ENCODE peak calls at places on chromosome 9, in ten cellular contexts. W is activated naive CD4-positive, alpha-beta T cell treated with anti-CD3 and anti-CD28 coated beads, Interleukin-2, amount 50 U/mL, for 16 hours; E is EH; D is activated CD4-positive, alpha-beta T cell treated with anti-CD3 and anti-CD28 coated beads for 4 hours; I is kidney tubule cell; Y is sigmoid colon; Q is central memory CD4-positive, alpha-beta T cell; A is stimulated activated naive CD8-positive, alpha-beta T cell treated with anti-CD3 and anti-CD28 coated beads, Interleukin-15, Interleukin-2, amounts not matched to agents 100 U/mL and 50 U/mL, for 24 hours; U is T-helper 1 cell; M is NCI-H1417. X is an unnamed sample.

GRCh38 chr9:124206391-124206790 is 51.4 kb upstream of the NEK6 start:
- DNase-seq in W (no peak), E (no peak), D (no peak), I (no peak), Y (no peak), Q (no peak), A (no peak), U (no peak), M (peak), X (peak)

GRCh38 chr9:130305381-130305780 is 39.8 kb downstream of the HMCN2 start:
- DNase-seq in W (no peak), E (no peak), D (no peak), I (no peak), Y (peak), Q (no peak), A (no peak), U (no peak), M (no peak), X (peak)

GRCh38 chr9:115022760-115023434 is 92.5 kb upstream of the TNFSF8 start:
- DNase-seq in W (no peak), E (peak), D (no peak), I (peak), Y (no peak), Q (no peak), A (no peak), U (no peak), M (peak), X (peak)

GRCh38 chr9:137057545-137057944 is 3.7 kb upstream of the ENTPD2 start:
- DNase-seq in W (no peak), E (no peak), D (no peak), I (no peak), Y (no peak), Q (no peak), A (no peak), U (no peak), M (peak), X (no peak)

GRCh38 chr9:107284636-107285035 is 1.6 kb downstream of the RAD23B start:
- DNase-seq in W (no peak), E (no peak), D (no peak), I (no peak), Y (no peak), Q (no peak), A (no peak), U (no peak), M (peak), X (no peak)

GRCh38 chr9:86369810-86370209 is 15.6 kb upstream of the TUT7 start:
- DNase-seq in W (no peak), E (no peak), D (no peak), I (no peak), Y (no peak), Q (no peak), A (no peak), U (no peak), M (no peak), X (peak)

GRCh38 chr9:131094622-131095021 is 1.7 kb upstream of the AIF1L start:
- DNase-seq in W (no peak), E (peak), D (no peak), I (peak), Y (no peak), Q (no peak), A (no peak), U (no peak), M (no peak), X (peak)

GRCh38 chr9:93955356-93956182 is 414 bp upstream of the BARX1 start:
- DNase-seq in W (peak), E (no peak), D (no peak), I (no peak), Y (no peak), Q (peak), A (peak), U (no peak), M (peak), X (no peak)